ENCODE peak calls at places on chromosomes 4 and X, in eight cellular contexts. S is CD4-positive, CD25-positive, alpha-beta regulatory T cell; U is hippocampal formation; F is fibroblast of lung; B is sigmoid colon; H is NCI-H2081 treated with DMSO at 0.1 percent for 48 hours; T is A673; W is NCI-H1436. P is an unnamed sample.

GRCh38 chrX:19121898-19122640 is at the start of gene ADGRG2:
- DNase-seq in S (no peak), U (no peak), F (peak; percentile 24), B (no peak), H (no peak), T (peak; percentile 86), W (no peak), P (peak; percentile 56)

GRCh38 chr4:66000500-66001117 is 330.3 kb upstream of the EPHA5 start:
- DNase-seq in S (no peak), U (no peak), F (no peak), B (no peak), H (no peak), T (peak; percentile 6), W (no peak), P (no peak)

GRCh38 chr4:26938516-26938915 is 77.9 kb downstream of the STIM2 start:
- DNase-seq in S (no peak), U (no peak), F (no peak), B (no peak), H (no peak), T (no peak), W (no peak), P (no peak)

GRCh38 chr4:6343950-6344408 is 74.3 kb downstream of the WFS1 start:
- DNase-seq in S (no peak), U (no peak), F (peak; percentile 63), B (no peak), H (no peak), T (no peak), W (no peak), P (no peak)

GRCh38 chr4:152374606-152375285 is 161.1 kb downstream of the FBXW7 start:
- DNase-seq in S (no peak), U (no peak), F (no peak), B (no peak), H (no peak), T (no peak), W (no peak), P (no peak)

GRCh38 chr4:55078987-55079386 is 46.4 kb downstream of the KDR start:
- DNase-seq in S (no peak), U (no peak), F (peak; percentile 15), B (no peak), H (no peak), T (peak; percentile 85), W (no peak), P (no peak)

GRCh38 chr4:75542824-75543223 is 13.0 kb upstream of the ODAPH start:
- DNase-seq in S (no peak), U (no peak), F (peak; percentile 10), B (no peak), H (no peak), T (no peak), W (no peak), P (no peak)

GRCh38 chrX:30196322-30196721 is 19.0 kb upstream of the MAGEB2 start:
- DNase-seq in S (no peak), U (no peak), F (peak; percentile 1), B (no peak), H (no peak), T (peak; percentile 61), W (no peak), P (no peak)

GRCh38 chrX:135893294-135893817 is at the start of the genes CT45A10 and SAGE1:
- DNase-seq in S (no peak), U (no peak), F (no peak), B (no peak), H (no peak), T (no peak), W (no peak), P (no peak)

GRCh38 chrX:38879631-38880220 is 78.5 kb downstream of the MID1IP1 start:
- DNase-seq in S (no peak), U (no peak), F (no peak), B (peak; percentile 66), H (no peak), T (no peak), W (peak; percentile 23), P (no peak)

GRCh38 chr4:182139481-182139880 is 103.7 kb upstream of the TENM3 start:
- DNase-seq in S (no peak), U (no peak), F (peak; percentile 55), B (no peak), H (no peak), T (no peak), W (no peak), P (no peak)

GRCh38 chr4:51831133-51831532 is 11.8 kb upstream of the DCUN1D4 start:
- DNase-seq in S (peak; percentile 55), U (no peak), F (peak; percentile 59), B (peak; percentile 69), H (no peak), T (peak; percentile 49), W (peak; percentile 35), P (peak; percentile 66)

GRCh38 chr4:118936406-118936805 is 47.8 kb downstream of the SYNPO2 start:
- DNase-seq in S (no peak), U (no peak), F (no peak), B (no peak), H (no peak), T (no peak), W (no peak), P (no peak)

GRCh38 chr4:149951501-149951900 is 126.7 kb upstream of the DCLK2 start:
- DNase-seq in S (no peak), U (no peak), F (no peak), B (no peak), H (no peak), T (no peak), W (no peak), P (no peak)

GRCh38 chrX:44343412-44343942 is at the start of gene EFHC2:
- DNase-seq in S (peak; percentile 47), U (no peak), F (peak; percentile 6), B (peak; percentile 63), H (no peak), T (no peak), W (peak; percentile 14), P (peak; percentile 54)

P was measured in ecto neural progenitor cell.